ENCODE peak calls at places on chromosomes 7 and 10, in ten cellular contexts. Y is lung microvascular endothelial cell, R is OCI-LY7, T is HS-5, O is pancreas, C is psoas muscle, H is cardiac muscle cell, M is AG08395, X is amygdala, S is brain microvascular endothelial cell. W is an unnamed sample.

GRCh38 chr7:17952387-17952786 is 12.1 kb upstream of the SNX13 start:
- DNase-seq in Y (no peak), R (peak; percentile 45), T (no peak), O (no peak), C (no peak), H (no peak), M (no peak), X (no peak), S (no peak), W (no peak)

GRCh38 chr7:27147211-27148030 is at the start of gene HOXA6:
- DNase-seq in Y (no peak), R (no peak), T (no peak), O (peak; percentile 77), C (peak; percentile 91), H (no peak), M (peak; percentile 61), X (no peak), S (no peak), W (peak; percentile 80)

GRCh38 chr7:47520408-47520807 is 61.5 kb downstream of the TNS3 start:
- DNase-seq in Y (no peak), R (no peak), T (no peak), O (no peak), C (peak; percentile 77), H (no peak), M (peak; percentile 89), X (no peak), S (peak; percentile 80), W (peak; percentile 67)

GRCh38 chr7:94439893-94440381 is 45.2 kb downstream of the COL1A2 start:
- DNase-seq in Y (no peak), R (no peak), T (no peak), O (no peak), C (no peak), H (no peak), M (no peak), X (no peak), S (no peak), W (no peak)

GRCh38 chr10:33279276-33279675 is 55.2 kb downstream of the NRP1 start:
- DNase-seq in Y (no peak), R (no peak), T (no peak), O (no peak), C (no peak), H (no peak), M (peak; percentile 39), X (no peak), S (no peak), W (no peak)

GRCh38 chr7:78770422-78771410 is 682.8 kb downstream of the MAGI2 start:
- DNase-seq in Y (no peak), R (no peak), T (no peak), O (no peak), C (no peak), H (peak; percentile 72), M (peak; percentile 6), X (peak; percentile 26), S (no peak), W (no peak)

GRCh38 chr10:778626-779330 is 89.3 kb upstream of the DIP2C start:
- DNase-seq in Y (no peak), R (no peak), T (no peak), O (no peak), C (peak; percentile 40), H (no peak), M (no peak), X (no peak), S (no peak), W (peak; percentile 24)

GRCh38 chr10:105611244-105611798 is 970.2 kb downstream of the SORCS3 start:
- DNase-seq in Y (no peak), R (no peak), T (no peak), O (no peak), C (no peak), H (no peak), M (no peak), X (no peak), S (no peak), W (no peak)

GRCh38 chr10:124303662-124304418 is 114.9 kb downstream of the OAT start:
- DNase-seq in Y (no peak), R (no peak), T (no peak), O (no peak), C (no peak), H (no peak), M (no peak), X (no peak), S (no peak), W (no peak)

GRCh38 chr10:119252051-119252465 is 44.7 kb downstream of the GRK5 start:
- DNase-seq in Y (peak; percentile 78), R (no peak), T (no peak), O (no peak), C (peak; percentile 68), H (peak; percentile 54), M (no peak), X (no peak), S (no peak), W (no peak)

GRCh38 chr7:16636533-16637173 is 8.9 kb downstream of the ANKMY2 start:
- DNase-seq in Y (no peak), R (no peak), T (no peak), O (no peak), C (no peak), H (no peak), M (peak; percentile 13), X (no peak), S (no peak), W (no peak)

GRCh38 chr10:114260366-114260765 is 21.3 kb downstream of the VWA2 start:
- DNase-seq in Y (no peak), R (no peak), T (no peak), O (no peak), C (no peak), H (no peak), M (no peak), X (no peak), S (no peak), W (no peak)

GRCh38 chr7:155844019-155844453 is 31.8 kb upstream of the SHH start:
- DNase-seq in Y (no peak), R (no peak), T (no peak), O (no peak), C (no peak), H (no peak), M (no peak), X (no peak), S (no peak), W (no peak)

GRCh38 chr10:128629111-128630096 is 503.2 kb upstream of the MKI67 start:
- DNase-seq in Y (no peak), R (no peak), T (no peak), O (no peak), C (no peak), H (no peak), M (no peak), X (no peak), S (peak; percentile 1), W (no peak)

GRCh38 chr10:121942749-121943148 is 14.9 kb upstream of the ATE1 start:
- DNase-seq in Y (peak; percentile 94), R (no peak), T (peak; percentile 72), O (no peak), C (no peak), H (no peak), M (peak; percentile 84), X (no peak), S (peak; percentile 91), W (peak; percentile 62)

GRCh38 chr7:4797858-4798705 is 22.7 kb downstream of the AP5Z1 start:
- DNase-seq in Y (peak; percentile 49), R (peak; percentile 55), T (no peak), O (peak; percentile 75), C (peak; percentile 77), H (peak; percentile 71), M (peak; percentile 77), X (no peak), S (no peak), W (peak; percentile 89)

GRCh38 chr10:45420453-45421192 is 46.6 kb downstream of the ALOX5 start:
- DNase-seq in Y (peak; percentile 74), R (peak; percentile 72), T (no peak), O (peak; percentile 97), C (peak; percentile 94), H (no peak), M (peak; percentile 18), X (no peak), S (no peak), W (peak; percentile 55)

GRCh38 chr10:6036861-6037321 is 25.3 kb downstream of the IL2RA start:
- DNase-seq in Y (no peak), R (peak; percentile 70), T (no peak), O (no peak), C (no peak), H (no peak), M (no peak), X (no peak), S (no peak), W (no peak)

GRCh38 chr10:70588255-70588654 is 14.3 kb downstream of the PRF1 start:
- DNase-seq in Y (no peak), R (peak; percentile 55), T (no peak), O (no peak), C (no peak), H (no peak), M (no peak), X (no peak), S (no peak), W (no peak)

GRCh38 chr7:105210721-105211205 is 178.0 kb downstream of the SRPK2 start:
- DNase-seq in Y (peak; percentile 61), R (peak; percentile 18), T (no peak), O (no peak), C (no peak), H (peak; percentile 46), M (no peak), X (no peak), S (no peak), W (no peak)

GRCh38 chr7:137873524-137873923 is 26.8 kb upstream of the DGKI start:
- DNase-seq in Y (peak; percentile 68), R (no peak), T (no peak), O (no peak), C (no peak), H (no peak), M (peak; percentile 88), X (no peak), S (peak; percentile 90), W (no peak)

GRCh38 chr10:20631229-20631628 is 265.9 kb downstream of the NEBL start:
- DNase-seq in Y (no peak), R (no peak), T (no peak), O (no peak), C (no peak), H (no peak), M (no peak), X (no peak), S (no peak), W (no peak)